ENCODE peak calls at places on chromosome 15, in eight cellular contexts. One of them, this sample, is unnamed.

GRCh38 chr15:63063164-63063756 is 20.7 kb downstream of the TPM1 start:
- DNase-seq in cardiac muscle cell: no peak
- DNase-seq in anterior cingulate cortex: no peak
- DNase-seq in AG04449: no peak
- DNase-seq in HS-5: no peak
- DNase-seq in CD14-positive monocyte: no peak
- DNase-seq in fibroblast of mammary gland: no peak
- DNase-seq in tibial artery: no peak
- DNase-seq in this sample: no peak

GRCh38 chr15:42854576-42854975 is 66.0 kb downstream of the TTBK2 start:
- DNase-seq in cardiac muscle cell: no peak
- DNase-seq in anterior cingulate cortex: no peak
- DNase-seq in AG04449: no peak
- DNase-seq in HS-5: no peak
- DNase-seq in CD14-positive monocyte: no peak
- DNase-seq in fibroblast of mammary gland: no peak
- DNase-seq in tibial artery: no peak
- DNase-seq in this sample: no peak

GRCh38 chr15:96392380-96393208 is 62.1 kb downstream of the NR2F2 start:
- DNase-seq in cardiac muscle cell: no peak
- DNase-seq in anterior cingulate cortex: no peak
- DNase-seq in AG04449: no peak
- DNase-seq in HS-5: no peak
- DNase-seq in CD14-positive monocyte: no peak
- DNase-seq in fibroblast of mammary gland: no peak
- DNase-seq in tibial artery: no peak
- DNase-seq in this sample: no peak

GRCh38 chr15:86644319-86644718 is 564.6 kb downstream of the AGBL1 start:
- DNase-seq in cardiac muscle cell: no peak
- DNase-seq in anterior cingulate cortex: no peak
- DNase-seq in AG04449: no peak
- DNase-seq in HS-5: no peak
- DNase-seq in CD14-positive monocyte: no peak
- DNase-seq in fibroblast of mammary gland: no peak
- DNase-seq in tibial artery: no peak
- DNase-seq in this sample: no peak

GRCh38 chr15:45391746-45392711 is 13.7 kb upstream of the GATM start:
- DNase-seq in cardiac muscle cell: no peak
- DNase-seq in anterior cingulate cortex: no peak
- DNase-seq in AG04449: no peak
- DNase-seq in HS-5: no peak
- DNase-seq in CD14-positive monocyte: peak
- DNase-seq in fibroblast of mammary gland: no peak
- DNase-seq in tibial artery: no peak
- DNase-seq in this sample: peak

GRCh38 chr15:90711418-90711824 is 5.7 kb upstream of the BLM start:
- DNase-seq in cardiac muscle cell: no peak
- DNase-seq in anterior cingulate cortex: no peak
- DNase-seq in AG04449: no peak
- DNase-seq in HS-5: no peak
- DNase-seq in CD14-positive monocyte: no peak
- DNase-seq in fibroblast of mammary gland: no peak
- DNase-seq in tibial artery: no peak
- DNase-seq in this sample: no peak

GRCh38 chr15:95300958-95301357 is 1029.5 kb upstream of the NR2F2 start:
- DNase-seq in cardiac muscle cell: no peak
- DNase-seq in anterior cingulate cortex: no peak
- DNase-seq in AG04449: no peak
- DNase-seq in HS-5: peak
- DNase-seq in CD14-positive monocyte: no peak
- DNase-seq in fibroblast of mammary gland: peak
- DNase-seq in tibial artery: no peak
- DNase-seq in this sample: no peak

GRCh38 chr15:49045691-49046112 is 544 bp downstream of the SECISBP2L start:
- DNase-seq in cardiac muscle cell: peak
- DNase-seq in anterior cingulate cortex: peak
- DNase-seq in AG04449: no peak
- DNase-seq in HS-5: no peak
- DNase-seq in CD14-positive monocyte: no peak
- DNase-seq in fibroblast of mammary gland: peak
- DNase-seq in tibial artery: no peak
- DNase-seq in this sample: peak

GRCh38 chr15:91271565-91272153 is 171.6 kb downstream of the SV2B start:
- DNase-seq in cardiac muscle cell: peak
- DNase-seq in anterior cingulate cortex: peak
- DNase-seq in AG04449: peak
- DNase-seq in HS-5: peak
- DNase-seq in CD14-positive monocyte: peak
- DNase-seq in fibroblast of mammary gland: peak
- DNase-seq in tibial artery: peak
- DNase-seq in this sample: peak

GRCh38 chr15:97563516-97563915 is 397.0 kb upstream of the ARRDC4 start:
- DNase-seq in cardiac muscle cell: no peak
- DNase-seq in anterior cingulate cortex: no peak
- DNase-seq in AG04449: no peak
- DNase-seq in HS-5: no peak
- DNase-seq in CD14-positive monocyte: no peak
- DNase-seq in fibroblast of mammary gland: no peak
- DNase-seq in tibial artery: no peak
- DNase-seq in this sample: no peak

GRCh38 chr15:52558196-52558595 is 10.6 kb downstream of the ARPP19 start:
- DNase-seq in cardiac muscle cell: no peak
- DNase-seq in anterior cingulate cortex: no peak
- DNase-seq in AG04449: no peak
- DNase-seq in HS-5: no peak
- DNase-seq in CD14-positive monocyte: no peak
- DNase-seq in fibroblast of mammary gland: peak
- DNase-seq in tibial artery: no peak
- DNase-seq in this sample: no peak

GRCh38 chr15:41919201-41919820 is 25.5 kb upstream of the SPTBN5 start:
- DNase-seq in cardiac muscle cell: no peak
- DNase-seq in anterior cingulate cortex: no peak
- DNase-seq in AG04449: no peak
- DNase-seq in HS-5: no peak
- DNase-seq in CD14-positive monocyte: no peak
- DNase-seq in fibroblast of mammary gland: no peak
- DNase-seq in tibial artery: no peak
- DNase-seq in this sample: no peak

GRCh38 chr15:101348643-101349496 is 53.8 kb upstream of the SNRPA1 start:
- DNase-seq in cardiac muscle cell: no peak
- DNase-seq in anterior cingulate cortex: no peak
- DNase-seq in AG04449: no peak
- DNase-seq in HS-5: no peak
- DNase-seq in CD14-positive monocyte: no peak
- DNase-seq in fibroblast of mammary gland: no peak
- DNase-seq in tibial artery: no peak
- DNase-seq in this sample: no peak

GRCh38 chr15:62462721-62463120 is 297.6 kb upstream of the C2CD4B start:
- DNase-seq in cardiac muscle cell: no peak
- DNase-seq in anterior cingulate cortex: no peak
- DNase-seq in AG04449: no peak
- DNase-seq in HS-5: no peak
- DNase-seq in CD14-positive monocyte: no peak
- DNase-seq in fibroblast of mammary gland: no peak
- DNase-seq in tibial artery: no peak
- DNase-seq in this sample: no peak

GRCh38 chr15:31148622-31149505 is 47.3 kb upstream of the TRPM1 start:
- DNase-seq in cardiac muscle cell: no peak
- DNase-seq in anterior cingulate cortex: no peak
- DNase-seq in AG04449: no peak
- DNase-seq in HS-5: no peak
- DNase-seq in CD14-positive monocyte: no peak
- DNase-seq in fibroblast of mammary gland: no peak
- DNase-seq in tibial artery: no peak
- DNase-seq in this sample: no peak

GRCh38 chr15:72502220-72502809 is 28.2 kb downstream of the ARIH1 start:
- DNase-seq in cardiac muscle cell: no peak
- DNase-seq in anterior cingulate cortex: no peak
- DNase-seq in AG04449: no peak
- DNase-seq in HS-5: no peak
- DNase-seq in CD14-positive monocyte: no peak
- DNase-seq in fibroblast of mammary gland: no peak
- DNase-seq in tibial artery: no peak
- DNase-seq in this sample: no peak

GRCh38 chr15:95017950-95018349 is 786.6 kb downstream of the MCTP2 start:
- DNase-seq in cardiac muscle cell: peak
- DNase-seq in anterior cingulate cortex: no peak
- DNase-seq in AG04449: no peak
- DNase-seq in HS-5: no peak
- DNase-seq in CD14-positive monocyte: no peak
- DNase-seq in fibroblast of mammary gland: no peak
- DNase-seq in tibial artery: peak
- DNase-seq in this sample: no peak

GRCh38 chr15:28894631-28895030 is 8.9 kb downstream of the APBA2 start:
- DNase-seq in cardiac muscle cell: no peak
- DNase-seq in anterior cingulate cortex: no peak
- DNase-seq in AG04449: no peak
- DNase-seq in HS-5: no peak
- DNase-seq in CD14-positive monocyte: no peak
- DNase-seq in fibroblast of mammary gland: no peak
- DNase-seq in tibial artery: no peak
- DNase-seq in this sample: no peak

GRCh38 chr15:77656294-77656693 is 23.6 kb upstream of the LINGO1 start:
- DNase-seq in cardiac muscle cell: no peak
- DNase-seq in anterior cingulate cortex: no peak
- DNase-seq in AG04449: no peak
- DNase-seq in HS-5: no peak
- DNase-seq in CD14-positive monocyte: no peak
- DNase-seq in fibroblast of mammary gland: no peak
- DNase-seq in tibial artery: no peak
- DNase-seq in this sample: peak

GRCh38 chr15:41777421-41777973 is 3.2 kb downstream of the MAPKBP1 start:
- DNase-seq in cardiac muscle cell: no peak
- DNase-seq in anterior cingulate cortex: no peak
- DNase-seq in AG04449: no peak
- DNase-seq in HS-5: peak
- DNase-seq in CD14-positive monocyte: no peak
- DNase-seq in fibroblast of mammary gland: peak
- DNase-seq in tibial artery: no peak
- DNase-seq in this sample: no peak

GRCh38 chr15:97425596-97425995 is 534.9 kb upstream of the ARRDC4 start:
- DNase-seq in cardiac muscle cell: no peak
- DNase-seq in anterior cingulate cortex: no peak
- DNase-seq in AG04449: no peak
- DNase-seq in HS-5: no peak
- DNase-seq in CD14-positive monocyte: no peak
- DNase-seq in fibroblast of mammary gland: no peak
- DNase-seq in tibial artery: no peak
- DNase-seq in this sample: no peak

GRCh38 chr15:39555885-39556284 is 25.0 kb upstream of the THBS1 start:
- DNase-seq in cardiac muscle cell: no peak
- DNase-seq in anterior cingulate cortex: no peak
- DNase-seq in AG04449: no peak
- DNase-seq in HS-5: no peak
- DNase-seq in CD14-positive monocyte: no peak
- DNase-seq in fibroblast of mammary gland: no peak
- DNase-seq in tibial artery: no peak
- DNase-seq in this sample: no peak

GRCh38 chr15:57510647-57511046 is 81.1 kb upstream of the MYZAP start:
- DNase-seq in cardiac muscle cell: no peak
- DNase-seq in anterior cingulate cortex: no peak
- DNase-seq in AG04449: no peak
- DNase-seq in HS-5: no peak
- DNase-seq in CD14-positive monocyte: no peak
- DNase-seq in fibroblast of mammary gland: peak
- DNase-seq in tibial artery: no peak
- DNase-seq in this sample: no peak

GRCh38 chr15:43266386-43266785 is 342 bp downstream of the TGM5 start:
- DNase-seq in cardiac muscle cell: no peak
- DNase-seq in anterior cingulate cortex: no peak
- DNase-seq in AG04449: no peak
- DNase-seq in HS-5: no peak
- DNase-seq in CD14-positive monocyte: no peak
- DNase-seq in fibroblast of mammary gland: no peak
- DNase-seq in tibial artery: no peak
- DNase-seq in this sample: no peak

GRCh38 chr15:45402955-45403892 is 24.9 kb upstream of the GATM start:
- DNase-seq in cardiac muscle cell: peak
- DNase-seq in anterior cingulate cortex: no peak
- DNase-seq in AG04449: no peak
- DNase-seq in HS-5: peak
- DNase-seq in CD14-positive monocyte: peak
- DNase-seq in fibroblast of mammary gland: peak
- DNase-seq in tibial artery: no peak
- DNase-seq in this sample: no peak

GRCh38 chr15:39580630-39581500 is at the start of gene THBS1:
- DNase-seq in cardiac muscle cell: peak
- DNase-seq in anterior cingulate cortex: no peak
- DNase-seq in AG04449: peak
- DNase-seq in HS-5: peak
- DNase-seq in CD14-positive monocyte: peak
- DNase-seq in fibroblast of mammary gland: peak
- DNase-seq in tibial artery: peak
- DNase-seq in this sample: no peak

GRCh38 chr15:100880139-100880896 is 687 bp downstream of the ALDH1A3 start:
- DNase-seq in cardiac muscle cell: no peak
- DNase-seq in anterior cingulate cortex: no peak
- DNase-seq in AG04449: no peak
- DNase-seq in HS-5: no peak
- DNase-seq in CD14-positive monocyte: no peak
- DNase-seq in fibroblast of mammary gland: no peak
- DNase-seq in tibial artery: no peak
- DNase-seq in this sample: no peak